ENCODE peak calls at places on chromosomes 5 and 9, in nine cellular contexts. One of them, this sample, is unnamed.

GRCh38 chr9:89879711-89880110 is 274.9 kb downstream of the GADD45G start:
- DNase-seq in cardiac muscle cell: no peak
- DNase-seq in Daoy: no peak
- DNase-seq in T-helper 9 cell: no peak
- DNase-seq in naive thymus-derived CD8-positive, alpha-beta T cell: no peak
- DNase-seq in frontal cortex: no peak
- DNase-seq in stimulated activated CD4-positive, alpha-beta T cell treated with anti-CD3 and anti-CD28 coated beads, Interleukin-2, amount 100 ng/mL, for 48 hours: no peak
- DNase-seq in germinal center: no peak
- DNase-seq in occipital lobe: no peak
- DNase-seq in this sample: no peak

GRCh38 chr5:19853616-19854240 is 134.3 kb downstream of the CDH18 start:
- DNase-seq in cardiac muscle cell: no peak
- DNase-seq in Daoy: peak
- DNase-seq in T-helper 9 cell: no peak
- DNase-seq in naive thymus-derived CD8-positive, alpha-beta T cell: no peak
- DNase-seq in frontal cortex: no peak
- DNase-seq in stimulated activated CD4-positive, alpha-beta T cell treated with anti-CD3 and anti-CD28 coated beads, Interleukin-2, amount 100 ng/mL, for 48 hours: no peak
- DNase-seq in germinal center: no peak
- DNase-seq in occipital lobe: no peak
- DNase-seq in this sample: no peak

GRCh38 chr5:33563983-33564908 is 123.5 kb downstream of the TARS1 start:
- DNase-seq in cardiac muscle cell: no peak
- DNase-seq in Daoy: no peak
- DNase-seq in T-helper 9 cell: no peak
- DNase-seq in naive thymus-derived CD8-positive, alpha-beta T cell: no peak
- DNase-seq in frontal cortex: no peak
- DNase-seq in stimulated activated CD4-positive, alpha-beta T cell treated with anti-CD3 and anti-CD28 coated beads, Interleukin-2, amount 100 ng/mL, for 48 hours: no peak
- DNase-seq in germinal center: no peak
- DNase-seq in occipital lobe: no peak
- DNase-seq in this sample: no peak

GRCh38 chr5:173969167-173970049 is 19.6 kb upstream of the C5orf47 start:
- DNase-seq in cardiac muscle cell: no peak
- DNase-seq in Daoy: peak
- DNase-seq in T-helper 9 cell: no peak
- DNase-seq in naive thymus-derived CD8-positive, alpha-beta T cell: no peak
- DNase-seq in frontal cortex: no peak
- DNase-seq in stimulated activated CD4-positive, alpha-beta T cell treated with anti-CD3 and anti-CD28 coated beads, Interleukin-2, amount 100 ng/mL, for 48 hours: no peak
- DNase-seq in germinal center: no peak
- DNase-seq in occipital lobe: no peak
- DNase-seq in this sample: no peak

GRCh38 chr5:83844320-83845068 is 123.8 kb upstream of the HAPLN1 start:
- DNase-seq in cardiac muscle cell: no peak
- DNase-seq in Daoy: peak
- DNase-seq in T-helper 9 cell: no peak
- DNase-seq in naive thymus-derived CD8-positive, alpha-beta T cell: no peak
- DNase-seq in frontal cortex: no peak
- DNase-seq in stimulated activated CD4-positive, alpha-beta T cell treated with anti-CD3 and anti-CD28 coated beads, Interleukin-2, amount 100 ng/mL, for 48 hours: no peak
- DNase-seq in germinal center: no peak
- DNase-seq in occipital lobe: no peak
- DNase-seq in this sample: no peak

GRCh38 chr9:100028201-100028784 is 70.5 kb downstream of the ERP44 start:
- DNase-seq in cardiac muscle cell: peak
- DNase-seq in Daoy: peak
- DNase-seq in T-helper 9 cell: peak
- DNase-seq in naive thymus-derived CD8-positive, alpha-beta T cell: peak
- DNase-seq in frontal cortex: peak
- DNase-seq in stimulated activated CD4-positive, alpha-beta T cell treated with anti-CD3 and anti-CD28 coated beads, Interleukin-2, amount 100 ng/mL, for 48 hours: peak
- DNase-seq in germinal center: peak
- DNase-seq in occipital lobe: peak
- DNase-seq in this sample: peak

GRCh38 chr9:15352301-15352700 is 45.3 kb upstream of the TTC39B start:
- DNase-seq in cardiac muscle cell: no peak
- DNase-seq in Daoy: no peak
- DNase-seq in T-helper 9 cell: no peak
- DNase-seq in naive thymus-derived CD8-positive, alpha-beta T cell: no peak
- DNase-seq in frontal cortex: no peak
- DNase-seq in stimulated activated CD4-positive, alpha-beta T cell treated with anti-CD3 and anti-CD28 coated beads, Interleukin-2, amount 100 ng/mL, for 48 hours: no peak
- DNase-seq in germinal center: no peak
- DNase-seq in occipital lobe: no peak
- DNase-seq in this sample: no peak

GRCh38 chr5:137466888-137467287 is 32.2 kb downstream of the SPOCK1 start:
- DNase-seq in cardiac muscle cell: no peak
- DNase-seq in Daoy: no peak
- DNase-seq in T-helper 9 cell: no peak
- DNase-seq in naive thymus-derived CD8-positive, alpha-beta T cell: no peak
- DNase-seq in frontal cortex: no peak
- DNase-seq in stimulated activated CD4-positive, alpha-beta T cell treated with anti-CD3 and anti-CD28 coated beads, Interleukin-2, amount 100 ng/mL, for 48 hours: no peak
- DNase-seq in germinal center: no peak
- DNase-seq in occipital lobe: no peak
- DNase-seq in this sample: no peak

GRCh38 chr9:114156658-114157421 is 1.5 kb downstream of the COL27A1 start:
- DNase-seq in cardiac muscle cell: peak
- DNase-seq in Daoy: peak
- DNase-seq in T-helper 9 cell: no peak
- DNase-seq in naive thymus-derived CD8-positive, alpha-beta T cell: no peak
- DNase-seq in frontal cortex: peak
- DNase-seq in stimulated activated CD4-positive, alpha-beta T cell treated with anti-CD3 and anti-CD28 coated beads, Interleukin-2, amount 100 ng/mL, for 48 hours: no peak
- DNase-seq in germinal center: no peak
- DNase-seq in occipital lobe: peak
- DNase-seq in this sample: no peak

GRCh38 chr9:121272401-121272948 is 4.5 kb downstream of the GSN start:
- DNase-seq in cardiac muscle cell: no peak
- DNase-seq in Daoy: no peak
- DNase-seq in T-helper 9 cell: no peak
- DNase-seq in naive thymus-derived CD8-positive, alpha-beta T cell: no peak
- DNase-seq in frontal cortex: no peak
- DNase-seq in stimulated activated CD4-positive, alpha-beta T cell treated with anti-CD3 and anti-CD28 coated beads, Interleukin-2, amount 100 ng/mL, for 48 hours: no peak
- DNase-seq in germinal center: no peak
- DNase-seq in occipital lobe: no peak
- DNase-seq in this sample: no peak

GRCh38 chr5:56585973-56586740 is 229.2 kb upstream of the MAP3K1 start:
- DNase-seq in cardiac muscle cell: peak
- DNase-seq in Daoy: no peak
- DNase-seq in T-helper 9 cell: no peak
- DNase-seq in naive thymus-derived CD8-positive, alpha-beta T cell: no peak
- DNase-seq in frontal cortex: peak
- DNase-seq in stimulated activated CD4-positive, alpha-beta T cell treated with anti-CD3 and anti-CD28 coated beads, Interleukin-2, amount 100 ng/mL, for 48 hours: no peak
- DNase-seq in germinal center: no peak
- DNase-seq in occipital lobe: no peak
- DNase-seq in this sample: no peak

GRCh38 chr5:164742025-164742424 is 1236.6 kb downstream of the MAT2B start:
- DNase-seq in cardiac muscle cell: no peak
- DNase-seq in Daoy: no peak
- DNase-seq in T-helper 9 cell: no peak
- DNase-seq in naive thymus-derived CD8-positive, alpha-beta T cell: no peak
- DNase-seq in frontal cortex: no peak
- DNase-seq in stimulated activated CD4-positive, alpha-beta T cell treated with anti-CD3 and anti-CD28 coated beads, Interleukin-2, amount 100 ng/mL, for 48 hours: no peak
- DNase-seq in germinal center: no peak
- DNase-seq in occipital lobe: no peak
- DNase-seq in this sample: no peak

GRCh38 chr9:127897194-127897692 is 2.2 kb downstream of the ST6GALNAC6 start:
- DNase-seq in cardiac muscle cell: peak
- DNase-seq in Daoy: peak
- DNase-seq in T-helper 9 cell: no peak
- DNase-seq in naive thymus-derived CD8-positive, alpha-beta T cell: peak
- DNase-seq in frontal cortex: peak
- DNase-seq in stimulated activated CD4-positive, alpha-beta T cell treated with anti-CD3 and anti-CD28 coated beads, Interleukin-2, amount 100 ng/mL, for 48 hours: no peak
- DNase-seq in germinal center: peak
- DNase-seq in occipital lobe: peak
- DNase-seq in this sample: no peak

GRCh38 chr5:154573011-154573410 is 95.0 kb upstream of the HAND1 start:
- DNase-seq in cardiac muscle cell: no peak
- DNase-seq in Daoy: no peak
- DNase-seq in T-helper 9 cell: no peak
- DNase-seq in naive thymus-derived CD8-positive, alpha-beta T cell: no peak
- DNase-seq in frontal cortex: no peak
- DNase-seq in stimulated activated CD4-positive, alpha-beta T cell treated with anti-CD3 and anti-CD28 coated beads, Interleukin-2, amount 100 ng/mL, for 48 hours: no peak
- DNase-seq in germinal center: no peak
- DNase-seq in occipital lobe: no peak
- DNase-seq in this sample: no peak

GRCh38 chr5:56669534-56670483 is 145.5 kb upstream of the MAP3K1 start:
- DNase-seq in cardiac muscle cell: peak
- DNase-seq in Daoy: no peak
- DNase-seq in T-helper 9 cell: peak
- DNase-seq in naive thymus-derived CD8-positive, alpha-beta T cell: no peak
- DNase-seq in frontal cortex: peak
- DNase-seq in stimulated activated CD4-positive, alpha-beta T cell treated with anti-CD3 and anti-CD28 coated beads, Interleukin-2, amount 100 ng/mL, for 48 hours: peak
- DNase-seq in germinal center: peak
- DNase-seq in occipital lobe: no peak
- DNase-seq in this sample: no peak

GRCh38 chr9:89863837-89864236 is 259.0 kb downstream of the GADD45G start:
- DNase-seq in cardiac muscle cell: no peak
- DNase-seq in Daoy: no peak
- DNase-seq in T-helper 9 cell: no peak
- DNase-seq in naive thymus-derived CD8-positive, alpha-beta T cell: no peak
- DNase-seq in frontal cortex: no peak
- DNase-seq in stimulated activated CD4-positive, alpha-beta T cell treated with anti-CD3 and anti-CD28 coated beads, Interleukin-2, amount 100 ng/mL, for 48 hours: no peak
- DNase-seq in germinal center: no peak
- DNase-seq in occipital lobe: no peak
- DNase-seq in this sample: no peak

GRCh38 chr5:169018980-169019379 is 282.0 kb downstream of the SLIT3 start:
- DNase-seq in cardiac muscle cell: no peak
- DNase-seq in Daoy: no peak
- DNase-seq in T-helper 9 cell: no peak
- DNase-seq in naive thymus-derived CD8-positive, alpha-beta T cell: no peak
- DNase-seq in frontal cortex: no peak
- DNase-seq in stimulated activated CD4-positive, alpha-beta T cell treated with anti-CD3 and anti-CD28 coated beads, Interleukin-2, amount 100 ng/mL, for 48 hours: no peak
- DNase-seq in germinal center: no peak
- DNase-seq in occipital lobe: no peak
- DNase-seq in this sample: no peak

GRCh38 chr5:154118832-154119442 is 71.6 kb upstream of the GALNT10 start:
- DNase-seq in cardiac muscle cell: no peak
- DNase-seq in Daoy: peak
- DNase-seq in T-helper 9 cell: no peak
- DNase-seq in naive thymus-derived CD8-positive, alpha-beta T cell: no peak
- DNase-seq in frontal cortex: no peak
- DNase-seq in stimulated activated CD4-positive, alpha-beta T cell treated with anti-CD3 and anti-CD28 coated beads, Interleukin-2, amount 100 ng/mL, for 48 hours: no peak
- DNase-seq in germinal center: peak
- DNase-seq in occipital lobe: no peak
- DNase-seq in this sample: no peak

This sample was measured in LoVo.